ENCODE peak calls at places on chromosomes 5 and 9, in four cellular contexts. S is IMR-90, F is tibial nerve, M is RWPE1. A is an unnamed sample.
A peak's percentile ranks its signal among the peaks of the same experiment; 100 is the strongest.

GRCh38 chr5:134656690-134657089 is 8.1 kb downstream of the SEC24A start:
- DNase-seq in S (peak; percentile 15), F (no peak), M (no peak), A (no peak)

GRCh38 chr5:54644226-54644625 is 126.7 kb downstream of the SNX18 start:
- DNase-seq in S (peak; percentile 94), M (peak; percentile 96), F (no peak), A (no peak)

GRCh38 chr5:132430736-132431135 is 59.8 kb downstream of the IRF1 start:
- DNase-seq in M (no peak), S (no peak), F (no peak), A (no peak)

GRCh38 chr5:137461636-137462596 is 37.2 kb downstream of the SPOCK1 start:
- DNase-seq in M (no peak), F (no peak), S (no peak), A (no peak)

GRCh38 chr5:89105836-89106235 is 222.9 kb upstream of the MEF2C start:
- DNase-seq in S (no peak), M (no peak), F (no peak), A (no peak)

GRCh38 chr5:128254789-128255188 is 171.2 kb downstream of the SLC12A2 start:
- DNase-seq in F (no peak), S (no peak), M (no peak), A (no peak)

GRCh38 chr5:171965740-171966139 is 40.7 kb downstream of the FBXW11 start:
- DNase-seq in S (no peak), M (no peak), F (no peak), A (no peak)

GRCh38 chr5:41193462-41194166 is 19.7 kb downstream of the C6 start:
- DNase-seq in S (peak; percentile 49), F (peak; percentile 99), M (no peak), A (peak; percentile 99)

GRCh38 chr5:151252762-151253603 is at the start of gene GM2A:
- DNase-seq in S (peak; percentile 99), F (peak; percentile 98), M (peak; percentile 99), A (peak; percentile 99)

GRCh38 chr5:157379983-157380382 is 80.0 kb upstream of the NIPAL4 start:
- DNase-seq in M (no peak), S (no peak), F (no peak), A (no peak)

GRCh38 chr5:157378509-157378908 is 81.5 kb upstream of the NIPAL4 start:
- DNase-seq in F (no peak), S (no peak), M (no peak), A (no peak)

GRCh38 chr5:157384971-157385709 is 74.9 kb upstream of the NIPAL4 start:
- DNase-seq in S (peak; percentile 99), M (peak; percentile 34), F (peak; percentile 28), A (peak; percentile 87)

GRCh38 chr5:157383151-157383810 is 76.7 kb upstream of the NIPAL4 start:
- DNase-seq in F (no peak), S (peak; percentile 31), M (no peak), A (no peak)

GRCh38 chr5:157381746-157382145 is 78.3 kb upstream of the NIPAL4 start:
- DNase-seq in M (no peak), F (no peak), S (no peak), A (no peak)
- H3K27ac ChIP-seq in M (no peak overlapping the region), F (no peak overlapping the region), S (no peak overlapping the region), A (peak overlapping the region; percentile 89)

DNA sequence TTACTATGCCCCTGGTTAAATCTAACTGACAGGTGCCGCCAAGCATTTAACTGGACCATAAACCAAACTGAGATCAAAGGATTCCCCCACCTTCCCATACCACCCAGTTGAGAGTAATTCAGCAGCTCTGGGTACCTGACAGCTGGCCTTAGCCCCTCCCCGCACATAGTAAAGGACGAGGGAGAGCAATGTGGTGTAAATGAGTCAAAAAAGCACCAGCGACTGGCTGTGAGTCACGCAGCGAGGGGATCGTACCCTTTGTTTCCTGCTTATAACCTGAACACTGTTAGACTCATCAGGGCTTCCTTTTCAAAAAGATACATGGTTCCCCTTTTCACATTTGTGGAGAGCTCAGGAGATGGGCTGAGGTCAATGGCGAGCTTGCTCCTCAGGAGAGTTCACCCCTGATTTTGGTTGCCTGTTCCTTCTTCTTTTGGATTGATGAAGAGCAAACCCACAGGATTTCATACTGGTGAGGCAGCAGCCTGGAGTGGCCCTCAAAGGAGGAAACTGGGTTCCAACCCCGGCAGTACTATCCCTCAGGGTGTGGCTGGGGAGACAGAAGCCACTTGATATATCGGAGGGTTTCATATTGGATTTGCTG is 71.5 kb downstream of the ANKRD33B start:
- DNase-seq in S (peak; percentile 80), M (peak; percentile 87), F (no peak), A (no peak)
- H3K27ac ChIP-seq in S (no peak overlapping the region), M (peak overlapping the region; percentile 0), F (peak overlapping the region; percentile 12), A (no peak overlapping the region)

DNA sequence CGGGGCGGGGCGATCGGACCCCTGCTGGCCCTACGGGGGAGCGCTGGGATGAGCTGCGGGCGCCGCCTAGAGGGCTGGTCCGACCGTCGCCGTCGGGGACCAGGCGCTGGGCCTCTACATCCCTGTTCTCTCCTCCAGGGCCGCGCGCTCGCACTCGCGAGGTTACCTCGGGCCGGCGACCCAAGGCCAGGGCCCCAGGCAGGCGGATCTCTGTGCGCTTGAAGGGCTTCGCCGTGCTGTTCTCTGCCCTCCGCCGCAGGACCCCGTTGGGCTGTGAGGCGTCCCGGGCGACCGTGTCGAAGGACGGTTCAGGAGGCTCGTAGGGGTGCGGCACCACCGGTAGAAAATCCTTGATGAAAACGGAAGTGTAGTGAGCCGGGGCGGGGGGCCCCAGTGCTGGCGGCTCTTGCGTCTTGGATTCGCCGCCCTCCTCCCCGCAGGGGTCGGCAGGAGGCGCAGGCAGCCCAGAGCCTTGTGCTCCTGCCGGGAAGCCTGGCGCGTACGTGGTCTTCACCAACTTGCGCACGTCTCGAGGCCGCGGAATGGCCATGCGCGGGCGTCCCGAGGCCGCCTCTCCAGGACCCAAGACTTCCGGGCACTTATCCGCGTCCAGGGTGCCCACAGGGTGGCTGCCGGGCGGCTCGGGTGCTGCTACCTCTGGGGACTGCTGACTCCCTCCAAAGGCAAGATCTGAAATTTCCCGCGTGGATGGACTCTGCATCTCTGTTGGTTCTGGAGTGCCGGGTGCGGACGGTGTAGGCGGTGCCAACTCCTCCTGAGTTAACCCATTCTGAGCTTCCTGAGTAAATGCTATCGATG is 2.0 kb downstream of the PROB1 start:
- DNase-seq in S (no peak), M (peak; percentile 64), F (no peak), A (no peak)
- H3K27ac ChIP-seq in S (no peak overlapping the region), M (no peak overlapping the region), F (peak overlapping the region; percentile 74), A (no peak overlapping the region)

GRCh38 chr5:178234753-178235599 is 2.4 kb upstream of the PHYKPL start:
- DNase-seq in F (peak; percentile 64), S (peak; percentile 41), M (peak; percentile 78), A (peak; percentile 63)
- H3K27ac ChIP-seq in F (peak overlapping the region; percentile 53), S (no peak overlapping the region), M (peak overlapping the region; percentile 12), A (no peak overlapping the region)

GRCh38 chr9:121324316-121324715 is 45.7 kb downstream of the STOM start:
- DNase-seq in M (no peak), F (no peak), S (no peak), A (no peak)

GRCh38 chr9:121326924-121327613 is 43.0 kb downstream of the STOM start:
- DNase-seq in F (no peak), S (no peak), M (no peak), A (no peak)

GRCh38 chr9:121326130-121326838 is 43.8 kb downstream of the STOM start:
- DNase-seq in S (peak; percentile 44), M (no peak), F (peak; percentile 87), A (peak; percentile 99)

GRCh38 chr9:121324755-121325154 is 45.3 kb downstream of the STOM start:
- DNase-seq in S (no peak), F (no peak), M (no peak), A (no peak)

GRCh38 chr9:121325387-121325786 is 44.7 kb downstream of the STOM start:
- DNase-seq in S (no peak), M (no peak), F (no peak), A (no peak)
- H3K27ac ChIP-seq in S (no peak overlapping the region), M (peak overlapping the region; percentile 59), F (peak overlapping the region; percentile 72), A (peak overlapping the region; percentile 95)